ENCODE peak calls at places on chromosomes 13 and 19, in six cellular contexts. X is heart left ventricle, A is heart right ventricle, O is Panc1, D is lower lobe of right lung, R is RWPE2. U is an unnamed sample. For H3K4me1, the result is how much of the 10 kb centered on the place peaks cover.

GRCh38 chr13:81762449-81762848 is 1421.5 kb upstream of the SPRY2 start:
- ATAC-seq in X (no peak), A (no peak), O (no peak), D (no peak), R (no peak), U (no peak)

GRCh38 chr13:50901701-50902100 is 7.9 kb upstream of the RNASEH2B start:
- ATAC-seq in X (no peak), A (no peak), O (no peak), D (no peak), R (peak), U (no peak)

GRCh38 chr19:18380843-18381242 is 5.1 kb upstream of the GDF15 start:
- ATAC-seq in X (no peak), A (no peak), O (no peak), D (no peak), R (no peak), U (no peak)

GRCh38 chr19:7492142-7493055 is 3.6 kb upstream of the PEX11G start:
- ATAC-seq in X (no peak), A (no peak), O (no peak), D (peak), R (no peak), U (no peak)

GRCh38 chr19:16661480-16662034 is 618 bp downstream of the TMEM38A start:
- ATAC-seq in X (peak), A (no peak), O (no peak), D (no peak), R (no peak), U (no peak)

GRCh38 chr13:30739646-30740642 is 4.6 kb downstream of the ALOX5AP start:
- ATAC-seq in X (no peak), A (no peak), O (peak), D (peak), R (peak), U (no peak)

GRCh38 chr19:31092189-31092753 is 257.0 kb downstream of the TSHZ3 start:
- ATAC-seq in X (peak), A (peak), O (no peak), D (no peak), R (no peak), U (no peak)

GRCh38 chr13:41543664-41544300 is 86.4 kb downstream of the RGCC start:
- ATAC-seq in X (no peak), A (no peak), O (no peak), D (no peak), R (no peak), U (no peak)

GRCh38 chr19:10088949-10089554 is 2.9 kb downstream of the SHFL start:
- ATAC-seq in X (no peak), A (no peak), O (no peak), D (no peak), R (no peak), U (no peak)

GRCh38 chr19:53971608-53972007 is 8.9 kb downstream of the CACNG8 start:
- ATAC-seq in X (no peak), A (no peak), O (no peak), D (peak), R (no peak), U (no peak)

GRCh38 chr13:91122766-91123165 is 224.7 kb upstream of the MIR17HG start:
- ATAC-seq in X (no peak), A (no peak), O (no peak), D (no peak), R (no peak), U (no peak)

GRCh38 chr13:79659161-79659560 is 178.2 kb downstream of the NDFIP2 start:
- ATAC-seq in X (peak), A (peak), O (no peak), D (no peak), R (peak), U (peak)

GRCh38 chr13:30268673-30269072 is 38.7 kb downstream of the KATNAL1 start:
- ATAC-seq in X (no peak), A (no peak), O (no peak), D (no peak), R (no peak), U (no peak)

GRCh38 chr19:12379732-12380443 is 14.4 kb upstream of the ZNF442 start:
- ATAC-seq in X (no peak), A (no peak), O (no peak), D (no peak), R (no peak), U (no peak)

GRCh38 chr19:50649433-50650391 is at the start of gene C19orf81:
- ATAC-seq in X (no peak), A (no peak), O (peak), D (no peak), R (peak), U (no peak)

GRCh38 chr13:82292334-82292733 is 1589.9 kb downstream of the SLITRK1 start:
- ATAC-seq in X (no peak), A (no peak), O (no peak), D (no peak), R (no peak), U (no peak)

GRCh38 chr13:19586904-19587634 is 25.7 kb upstream of the TPTE2 start:
- ATAC-seq in X (peak), A (peak), O (peak), D (peak), R (peak), U (no peak)

GRCh38 chr13:95541308-95541707 is 11.2 kb upstream of the CLDN10 start:
- ATAC-seq in X (no peak), A (peak), O (no peak), D (no peak), R (no peak), U (no peak)

GRCh38 chr13:38017320-38017719 is 147.7 kb upstream of the TRPC4 start:
- ATAC-seq in X (no peak), A (no peak), O (no peak), D (no peak), R (no peak), U (no peak)

GRCh38 chr13:75486654-75487053 is 4.7 kb upstream of the TBC1D4 start:
- ATAC-seq in X (no peak), A (no peak), O (no peak), D (no peak), R (no peak), U (no peak)

GRCh38 chr13:75489502-75490263 is 7.7 kb upstream of the TBC1D4 start:
- ATAC-seq in X (no peak), A (no peak), O (no peak), D (peak), R (peak), U (no peak)

GRCh38 chr13:75482820-75483079 is 781 bp upstream of the TBC1D4 start:
- ATAC-seq in X (no peak), A (no peak), O (no peak), D (no peak), R (no peak), U (no peak)

GRCh38 chr13:75485286-75486062 is 3.5 kb upstream of the TBC1D4 start:
- ATAC-seq in X (no peak), A (no peak), O (no peak), D (no peak), R (no peak), U (no peak)

DNA sequence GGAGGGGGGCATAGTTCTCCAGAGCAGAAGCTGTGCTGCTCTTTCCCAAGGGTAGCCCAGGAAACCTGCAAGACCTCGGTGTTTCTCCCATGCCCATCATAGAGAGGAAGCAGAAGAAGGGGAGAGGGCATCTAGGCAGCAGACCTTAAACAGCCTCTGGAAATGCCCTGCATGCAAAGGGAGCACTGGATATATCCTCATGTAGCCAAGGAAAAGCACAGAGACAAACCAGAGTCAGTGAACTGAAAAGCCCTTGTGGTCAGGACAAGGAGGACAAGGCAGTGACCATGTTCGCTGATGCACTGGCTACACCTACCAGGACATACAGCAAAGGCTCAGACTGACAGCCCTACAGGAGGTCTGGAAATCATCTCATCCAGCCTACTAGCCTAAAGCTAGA is 4.2 kb upstream of the TBC1D4 start:
- ATAC-seq in X (no peak), A (no peak), O (no peak), D (no peak), R (no peak), U (no peak)
- TF ChIP-seq CTCF in X (no peak), A (no peak), O (no peak), D (no peak), R (no peak), U (no peak)

GRCh38 chr19:35743640-35744306 is 1.4 kb downstream of the U2AF1L4 start:
- ATAC-seq in X (no peak), A (no peak), O (no peak), D (no peak), R (no peak), U (no peak)
- H3K4me1 ChIP-seq in X (under half), A (under half), O (under half), D (half or more), R (under half), U (half or more)

DNA sequence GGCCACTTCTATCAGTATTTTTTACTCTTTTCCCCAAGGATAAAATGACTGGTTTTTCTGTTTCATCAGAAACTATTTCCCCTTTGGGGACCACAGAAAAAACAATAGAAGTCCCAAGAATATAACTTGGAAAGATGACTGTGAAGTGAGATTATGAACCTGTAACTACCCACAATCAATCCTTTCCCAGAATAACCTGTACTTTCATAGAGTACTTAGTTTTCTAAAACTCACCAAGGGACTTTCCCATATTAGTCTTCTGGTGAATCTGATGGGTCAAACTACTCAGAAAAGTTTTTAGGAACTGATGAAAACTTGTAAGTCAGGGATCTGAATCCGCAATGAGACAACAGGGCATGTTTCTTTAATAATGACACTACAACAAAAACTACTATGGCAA is 62.6 kb downstream of the STK24 start:
- ATAC-seq in X (no peak), A (no peak), O (no peak), D (no peak), R (no peak), U (no peak)
- H3K4me3 ChIP-seq in X (no peak), A (no peak), O (no peak), D (no peak), R (no peak), U (no peak)

GRCh38 chr13:109569938-109570711 is 216.3 kb downstream of the IRS2 start:
- ATAC-seq in X (no peak), A (no peak), O (no peak), D (no peak), R (no peak), U (no peak)

GRCh38 chr13:109568273-109568900 is 218.0 kb downstream of the IRS2 start:
- ATAC-seq in X (no peak), A (no peak), O (no peak), D (no peak), R (no peak), U (no peak)

GRCh38 chr13:109572389-109572788 is 214.0 kb downstream of the IRS2 start:
- ATAC-seq in X (no peak), A (no peak), O (no peak), D (no peak), R (no peak), U (no peak)

GRCh38 chr13:109565877-109566276 is 220.5 kb downstream of the IRS2 start:
- ATAC-seq in X (no peak), A (no peak), O (no peak), D (no peak), R (no peak), U (no peak)

DNA sequence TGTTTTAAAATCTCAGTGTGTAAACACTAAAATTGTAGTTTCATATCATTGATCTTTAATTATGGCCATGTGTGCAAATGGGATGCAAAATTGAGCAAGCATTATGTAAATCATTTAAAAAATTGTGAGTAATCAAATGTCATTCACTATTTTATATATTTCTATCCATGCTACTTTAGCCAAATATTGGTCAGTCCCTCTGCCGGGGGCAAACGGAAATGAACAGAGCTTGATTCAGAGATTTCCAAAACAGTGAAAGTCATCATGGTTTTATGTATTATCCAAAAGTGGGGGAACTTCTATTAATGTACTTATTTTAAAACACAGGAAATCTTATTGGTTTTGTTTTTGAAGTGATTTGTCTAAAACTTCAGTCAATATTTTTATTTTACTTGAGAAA is 219.1 kb downstream of the IRS2 start:
- ATAC-seq in X (no peak), A (no peak), O (no peak), D (no peak), R (no peak), U (no peak)
- TF ChIP-seq CTCF in X (no peak), A (no peak), O (no peak), D (no peak), R (no peak), U (no peak)